ENCODE peak calls at places on chromosomes 5 and 9, in ten cellular contexts. G is GM23338, N is colonic mucosa, D is heart right ventricle, O is lung, E is stomach, Z is fibroblast of lung, H is OCI-LY7, X is hepatocyte, R is lower lobe of right lung. J is an unnamed sample. For H3K4me1, the result is how much of the 10 kb centered on the place peaks cover.

GRCh38 chr9:110157812-110158629 is 49.9 kb downstream of the C9orf152 start:
- DNase-seq in G (peak), N (no peak), D (no peak), O (peak), E (no peak), Z (no peak), H (no peak), X (no peak), R (no peak), J (no peak)

GRCh38 chr5:150671509-150672236 is 10.6 kb downstream of the MYOZ3 start:
- DNase-seq in G (peak), N (no peak), D (no peak), O (no peak), E (no peak), Z (no peak), H (no peak), X (peak), R (no peak), J (no peak)

GRCh38 chr5:36200513-36200912 is 41.2 kb downstream of the NADK2 start:
- DNase-seq in G (no peak), N (no peak), D (no peak), O (no peak), E (no peak), Z (peak), H (no peak), X (no peak), R (no peak), J (no peak)

GRCh38 chr9:125075997-125076396 is 67.3 kb downstream of the SCAI start:
- DNase-seq in G (no peak), N (no peak), D (no peak), O (no peak), E (no peak), Z (no peak), H (no peak), X (no peak), R (no peak), J (no peak)

GRCh38 chr5:53482717-53483638 is 2.5 kb downstream of the FST start:
- DNase-seq in G (peak), N (peak), D (peak), O (peak), E (peak), Z (peak), H (peak), X (peak), R (peak), J (no peak)

GRCh38 chr5:156922207-156922792 is 40.7 kb downstream of the TIMD4 start:
- DNase-seq in G (no peak), N (no peak), D (no peak), O (no peak), E (no peak), Z (no peak), H (no peak), X (no peak), R (no peak), J (no peak)

GRCh38 chr9:132410642-132411041 is 631 bp downstream of the CFAP77 start:
- DNase-seq in G (no peak), N (no peak), D (no peak), O (no peak), E (no peak), Z (no peak), H (no peak), X (no peak), R (no peak), J (peak)

GRCh38 chr5:142091922-142092321 is 16.7 kb upstream of the NDFIP1 start:
- DNase-seq in G (no peak), N (no peak), D (no peak), O (no peak), E (no peak), Z (no peak), H (no peak), X (no peak), R (no peak), J (no peak)

GRCh38 chr5:181204561-181205401 is at the start of gene TRIM7:
- DNase-seq in G (peak), N (peak), D (peak), O (no peak), E (peak), Z (peak), H (no peak), X (peak), R (peak), J (no peak)

DNA sequence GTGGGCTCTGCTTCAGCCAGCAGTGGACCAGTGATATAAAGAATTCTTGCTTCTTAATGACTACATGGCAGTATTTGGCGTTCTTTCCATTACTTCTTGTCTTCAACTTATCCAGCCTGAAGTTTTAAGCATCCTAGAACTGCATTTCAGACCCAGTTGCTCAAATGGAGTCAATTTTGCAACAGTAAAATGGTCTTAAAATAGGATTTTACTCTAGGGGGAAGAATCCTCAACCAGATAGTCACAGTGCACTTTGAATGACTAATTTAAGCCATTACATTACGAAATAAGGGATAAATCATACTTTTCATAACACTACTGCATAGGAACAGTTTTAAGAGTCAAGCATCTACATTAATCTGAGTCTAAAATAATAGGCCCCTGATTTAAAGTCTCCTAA is 1.5 kb upstream of the SMARCA2 start:
- DNase-seq in G (no peak), N (no peak), D (no peak), O (no peak), E (no peak), Z (no peak), H (no peak), X (no peak), R (no peak), J (no peak)
- H3K4me3 ChIP-seq in G (peak), N (peak), D (peak), O (no peak), E (peak), Z (no peak), H (peak), X (peak), R (peak), J (peak)

GRCh38 chr5:93585054-93585751 is 2.2 kb downstream of the NR2F1 start:
- DNase-seq in G (peak), N (no peak), D (no peak), O (no peak), E (no peak), Z (no peak), H (no peak), X (no peak), R (no peak), J (no peak)

GRCh38 chr5:93586948-93587918 is 4.2 kb downstream of the NR2F1 start:
- DNase-seq in G (peak), N (no peak), D (no peak), O (no peak), E (no peak), Z (peak), H (no peak), X (no peak), R (no peak), J (no peak)

GRCh38 chr5:93584531-93585053 is 1.6 kb downstream of the NR2F1 start:
- DNase-seq in G (peak), N (no peak), D (no peak), O (no peak), E (no peak), Z (no peak), H (no peak), X (no peak), R (no peak), J (no peak)

GRCh38 chr5:93583799-93584530 is 943 bp downstream of the NR2F1 start:
- DNase-seq in G (peak), N (no peak), D (no peak), O (no peak), E (no peak), Z (peak), H (peak), X (peak), R (peak), J (no peak)

DNA sequence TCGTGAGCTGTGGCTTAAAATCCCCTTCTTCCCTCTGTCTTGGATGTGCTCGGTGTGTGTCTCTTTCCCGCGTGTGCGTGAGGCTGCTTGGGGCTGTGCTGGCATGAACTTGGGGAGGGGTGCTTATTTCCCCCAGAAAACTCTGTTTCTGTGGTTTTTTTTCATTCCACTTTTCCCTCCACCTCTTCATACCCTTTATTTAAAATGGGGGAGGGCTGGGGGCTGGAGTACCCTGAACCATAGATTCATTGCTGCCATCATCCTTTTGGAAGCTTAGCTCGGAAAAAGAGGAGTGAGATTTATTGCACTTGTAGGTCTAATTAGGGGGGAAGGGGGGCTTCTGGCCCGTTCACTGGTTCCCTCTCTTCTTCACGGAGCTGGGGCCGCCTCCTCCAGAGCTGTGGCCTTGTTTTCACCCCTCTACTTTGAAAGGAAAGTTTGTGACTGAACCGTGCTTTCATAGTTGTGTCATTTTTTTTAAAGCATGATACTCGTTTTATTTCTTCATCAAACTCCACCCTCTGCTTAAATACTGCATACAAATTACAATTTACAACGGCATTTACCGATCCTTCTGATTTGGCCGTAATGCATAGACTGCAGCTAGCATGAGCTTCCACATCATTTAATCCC is 2.8 kb downstream of the NR2F1 start:
- DNase-seq in G (peak), N (no peak), D (no peak), O (no peak), E (no peak), Z (peak), H (no peak), X (no peak), R (no peak), J (no peak)
- H3K27ac ChIP-seq in G (no peak), N (no peak), D (no peak), O (peak), E (peak), Z (peak), H (no peak), X (no peak), R (peak), J (no peak)

GRCh38 chr9:113598883-113599282 is 135.4 kb downstream of the RGS3 start:
- DNase-seq in G (no peak), N (no peak), D (no peak), O (no peak), E (no peak), Z (no peak), H (no peak), X (no peak), R (peak), J (no peak)

GRCh38 chr9:113599647-113600476 is 136.3 kb downstream of the RGS3 start:
- DNase-seq in G (peak), N (no peak), D (peak), O (no peak), E (no peak), Z (peak), H (no peak), X (peak), R (peak), J (no peak)

GRCh38 chr9:113597390-113598241 is 134.1 kb downstream of the RGS3 start:
- DNase-seq in G (no peak), N (no peak), D (no peak), O (no peak), E (no peak), Z (no peak), H (no peak), X (no peak), R (peak), J (no peak)

GRCh38 chr9:113596616-113597320 is 133.2 kb downstream of the RGS3 start:
- DNase-seq in G (no peak), N (no peak), D (no peak), O (no peak), E (no peak), Z (no peak), H (no peak), X (no peak), R (peak), J (no peak)

DNA sequence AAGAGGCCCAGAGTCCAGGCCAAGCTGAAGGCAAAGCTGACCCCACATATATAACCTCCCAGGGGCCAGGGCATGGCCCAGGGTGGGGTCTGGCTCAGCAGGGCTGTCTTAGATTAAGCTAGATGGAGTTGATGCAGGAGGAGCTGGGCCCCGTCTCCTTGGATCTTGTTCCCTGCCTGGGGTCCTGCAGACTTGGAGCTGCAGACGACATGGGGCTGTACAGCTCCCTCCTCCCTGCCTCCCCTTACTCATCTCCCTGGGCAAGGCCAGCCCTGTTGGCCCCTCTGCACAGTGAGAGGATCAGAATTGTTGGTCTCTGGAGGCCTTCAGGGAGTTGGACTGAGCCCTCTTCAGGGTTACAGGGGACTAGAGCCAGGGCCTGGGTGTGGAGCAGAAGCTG is 134.9 kb downstream of the RGS3 start:
- DNase-seq in G (no peak), N (no peak), D (no peak), O (no peak), E (no peak), Z (no peak), H (no peak), X (no peak), R (peak), J (no peak)
- H3K4me1 ChIP-seq in G (under half), N (under half), D (half or more), O (under half), E (half or more), Z (half or more), H (under half), X (under half), R (half or more), J (under half)

DNA sequence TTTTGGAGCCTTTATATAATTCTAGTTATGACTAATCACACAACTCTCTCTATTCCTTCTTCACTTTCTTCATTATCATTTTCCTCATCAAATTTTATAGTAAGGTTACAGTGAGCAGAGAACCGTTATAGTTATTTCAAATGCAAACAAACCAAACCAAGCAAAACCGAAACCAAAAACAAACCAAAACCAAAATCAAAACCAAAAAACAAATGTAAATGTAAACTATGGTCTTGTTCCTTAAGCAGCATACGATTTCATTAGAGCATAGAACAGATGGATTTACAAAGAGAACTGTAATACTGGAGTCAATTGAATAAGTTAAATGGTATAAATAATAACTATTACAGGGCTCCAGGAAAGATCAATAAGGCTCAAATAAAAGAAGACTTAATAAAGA is 447.1 kb downstream of the LRRC70 start:
- DNase-seq in G (no peak), N (no peak), D (no peak), O (no peak), E (no peak), Z (no peak), H (no peak), X (no peak), R (no peak), J (no peak)
- H3K4me3 ChIP-seq in G (no peak), N (no peak), D (no peak), O (no peak), E (no peak), Z (no peak), H (no peak), X (no peak), R (no peak), J (no peak)

DNA sequence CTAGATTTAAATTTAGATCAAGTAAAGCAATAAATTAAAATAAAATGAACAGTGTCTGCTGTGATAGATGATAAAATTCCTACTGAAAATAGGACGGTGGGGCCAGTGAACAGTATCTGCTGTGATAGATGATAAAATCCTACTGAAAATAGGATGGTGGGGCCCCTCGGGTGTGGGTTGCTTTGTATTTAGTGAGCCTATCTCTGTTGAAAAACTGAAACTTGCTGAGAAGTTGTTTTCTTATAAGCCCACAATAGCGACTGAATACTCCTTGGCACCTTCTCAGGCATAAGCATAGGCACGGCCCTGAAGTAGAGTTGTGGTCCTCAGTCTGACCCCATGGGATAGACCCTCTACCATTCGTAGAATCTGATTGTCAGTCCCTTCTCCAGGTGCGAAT is 5.7 kb downstream of the SDHA start:
- DNase-seq in G (no peak), N (no peak), D (no peak), O (no peak), E (no peak), Z (no peak), H (no peak), X (no peak), R (no peak), J (no peak)
- H3K27ac ChIP-seq in G (no peak), N (no peak), D (no peak), O (no peak), E (no peak), Z (no peak), H (no peak), X (no peak), R (no peak), J (no peak)

DNA sequence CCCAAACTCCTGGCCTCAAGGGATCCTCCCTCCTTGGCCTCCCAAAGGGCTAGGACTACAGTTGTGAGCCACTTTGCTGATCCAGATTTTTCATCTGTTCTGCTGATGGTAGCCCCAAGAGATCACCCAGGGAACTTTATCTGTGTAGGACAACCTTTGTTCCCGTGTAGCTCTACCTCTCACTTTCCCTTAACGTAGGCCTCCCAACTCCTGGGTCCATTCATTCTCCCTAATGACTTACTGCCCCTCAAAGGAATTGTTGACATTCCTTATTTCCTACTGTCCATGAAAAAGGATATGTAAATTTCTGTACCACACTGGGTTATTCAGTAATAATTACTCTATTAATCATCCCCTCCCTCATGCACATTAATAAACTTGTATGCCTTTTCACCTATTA is 51.0 kb upstream of the PHF24 start:
- DNase-seq in G (peak), N (no peak), D (no peak), O (no peak), E (no peak), Z (no peak), H (no peak), X (no peak), R (no peak), J (no peak)
- H3K4me1 ChIP-seq in G (under half), N (under half), D (under half), O (under half), E (under half), Z (under half), H (under half), X (under half), R (under half), J (under half)

DNA sequence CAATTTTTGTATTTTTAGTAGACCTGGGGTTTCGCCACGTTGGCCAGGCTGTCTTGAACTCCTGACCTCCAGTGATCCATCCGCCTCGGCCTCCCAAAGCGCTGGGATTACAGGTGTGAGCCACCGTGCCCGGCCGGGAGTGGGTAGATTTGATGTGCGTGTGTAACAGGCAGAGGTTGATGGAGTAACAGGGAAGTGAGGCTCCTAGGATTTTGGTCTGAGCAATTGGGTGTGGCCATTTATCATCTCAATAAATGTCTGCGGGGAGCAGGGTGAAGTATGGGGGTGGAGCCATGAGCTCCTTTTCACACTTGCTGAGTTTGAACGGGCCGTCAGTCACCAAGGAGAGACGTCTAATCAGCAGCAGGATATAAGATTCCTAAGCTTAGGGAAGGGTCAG is 1.2 kb upstream of the REXO4 start:
- DNase-seq in G (peak), N (peak), D (no peak), O (no peak), E (no peak), Z (no peak), H (no peak), X (peak), R (no peak), J (no peak)
- H3K4me3 ChIP-seq in G (peak), N (peak), D (no peak), O (no peak), E (peak), Z (no peak), H (peak), X (no peak), R (no peak), J (no peak)

GRCh38 chr5:170596482-170596881 is 92.7 kb downstream of the KCNIP1 start:
- DNase-seq in G (no peak), N (no peak), D (no peak), O (no peak), E (no peak), Z (no peak), H (no peak), X (no peak), R (no peak), J (no peak)
- H3K27ac ChIP-seq in G (no peak), N (no peak), D (no peak), O (no peak), E (no peak), Z (no peak), H (no peak), X (no peak), R (no peak), J (no peak)

GRCh38 chr5:82297711-82298110 is 19.6 kb upstream of the RPS23 start:
- DNase-seq in G (no peak), N (no peak), D (no peak), O (no peak), E (no peak), Z (no peak), H (no peak), X (no peak), R (no peak), J (no peak)

GRCh38 chr5:82298668-82299067 is 20.5 kb upstream of the RPS23 start:
- DNase-seq in G (no peak), N (no peak), D (no peak), O (no peak), E (no peak), Z (no peak), H (no peak), X (no peak), R (no peak), J (no peak)

GRCh38 chr5:82295959-82296557 is 17.9 kb upstream of the RPS23 start:
- DNase-seq in G (no peak), N (no peak), D (no peak), O (no peak), E (no peak), Z (no peak), H (no peak), X (no peak), R (no peak), J (no peak)

GRCh38 chr5:82296929-82297328 is 18.8 kb upstream of the RPS23 start:
- DNase-seq in G (peak), N (no peak), D (no peak), O (no peak), E (no peak), Z (no peak), H (no peak), X (no peak), R (no peak), J (no peak)

DNA sequence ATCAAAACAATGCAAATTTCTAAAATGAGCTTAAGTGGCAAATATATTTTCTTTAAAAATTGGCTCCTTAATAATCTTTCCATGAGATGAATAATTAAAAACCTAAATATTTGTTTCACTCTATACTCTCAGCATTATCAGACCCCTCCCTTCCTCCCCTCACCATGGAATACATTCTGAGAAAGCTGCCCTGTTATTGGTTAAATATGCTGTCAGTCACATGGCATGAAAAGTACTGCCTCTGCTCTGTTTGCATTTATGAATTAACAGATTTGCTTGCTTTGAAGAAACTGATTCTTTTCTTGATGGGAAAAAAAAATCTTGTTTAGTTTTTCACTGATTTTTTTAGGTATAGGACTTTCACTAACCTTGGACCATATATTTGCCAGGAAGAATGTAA is 17.0 kb upstream of the RPS23 start:
- DNase-seq in G (peak), N (no peak), D (no peak), O (no peak), E (no peak), Z (peak), H (peak), X (no peak), R (no peak), J (no peak)
- H3K4me1 ChIP-seq in G (under half), N (under half), D (under half), O (under half), E (under half), Z (under half), H (under half), X (under half), R (under half), J (under half)

J was measured in effector memory CD4-positive, alpha-beta T cell.